ENCODE peak calls at places on chromosome 4, in seven cellular contexts. P is stimulated activated CD8-positive, alpha-beta memory T cell treated with anti-CD3 and anti-CD28 coated beads, Interleukin-2, amount 100 ng/mL, for 1 hour; Y is NCI-H1048; E is T-helper 1 cell; J is GM04504; D is stimulated activated CD4-positive, alpha-beta T cell treated with anti-CD3 and anti-CD28 coated beads, Interleukin-12 subunit alpha, Interleukin-12 subunit beta, amount 100 ng/mL, for 48 hours; A is activated T-cell treated with anti-CD3 and anti-CD28 coated beads, Interleukin-2, amount 50 U/mL, for 48 hours. N is an unnamed sample.

GRCh38 chr4:141027421-141027820 is 105.8 kb downstream of the RNF150 start:
- DNase-seq in P (no peak), Y (no peak), E (no peak), J (no peak), D (no peak), A (no peak), N (peak; percentile 35)

GRCh38 chr4:38013461-38014366 is 53.5 kb downstream of the PTTG2 start:
- DNase-seq in P (no peak), Y (no peak), E (no peak), J (no peak), D (no peak), A (no peak), N (peak; percentile 22)

GRCh38 chr4:8643441-8643840 is 50.9 kb downstream of the CPZ start:
- DNase-seq in P (no peak), Y (no peak), E (no peak), J (no peak), D (no peak), A (no peak), N (no peak)

GRCh38 chr4:119209077-119209476 is 3.4 kb upstream of the USP53 start:
- DNase-seq in P (no peak), Y (no peak), E (peak; percentile 66), J (peak; percentile 88), D (peak; percentile 32), A (peak; percentile 58), N (peak; percentile 91)

GRCh38 chr4:11748169-11748872 is 319.6 kb upstream of the HS3ST1 start:
- DNase-seq in P (no peak), Y (no peak), E (no peak), J (no peak), D (no peak), A (no peak), N (no peak)

GRCh38 chr4:122584517-122584916 is 36.3 kb downstream of the IL21 start:
- DNase-seq in P (no peak), Y (no peak), E (peak; percentile 74), J (peak; percentile 82), D (no peak), A (no peak), N (peak; percentile 84)

GRCh38 chr4:10087152-10087791 is 29.3 kb downstream of the WDR1 start:
- DNase-seq in P (no peak), Y (no peak), E (no peak), J (no peak), D (no peak), A (no peak), N (no peak)

GRCh38 chr4:109588176-109588575 is 28.1 kb downstream of the MCUB start:
- DNase-seq in P (no peak), Y (no peak), E (peak; percentile 77), J (no peak), D (peak; percentile 41), A (peak; percentile 75), N (no peak)

GRCh38 chr4:121370729-121371325 is 10.0 kb downstream of the QRFPR start:
- DNase-seq in P (no peak), Y (peak; percentile 1), E (peak; percentile 12), J (no peak), D (no peak), A (peak; percentile 49), N (peak; percentile 43)

GRCh38 chr4:23897564-23898109 is 7.8 kb upstream of the PPARGC1A start:
- DNase-seq in P (no peak), Y (no peak), E (no peak), J (no peak), D (no peak), A (no peak), N (no peak)

GRCh38 chr4:140641105-140641555 is 72.4 kb upstream of the UCP1 start:
- DNase-seq in P (no peak), Y (no peak), E (no peak), J (no peak), D (no peak), A (no peak), N (no peak)

GRCh38 chr4:99210789-99211188 is 8.3 kb downstream of the ADH6 start:
- DNase-seq in P (no peak), Y (no peak), E (no peak), J (no peak), D (no peak), A (no peak), N (no peak)

N was measured in AG10803.